ENCODE peak calls at places on chromosomes 5 and 9, in eight cellular contexts. R, O, H, C, N, J, I and L are unnamed samples.

GRCh38 chr9:7316967-7317366 is 482.6 kb downstream of the DMAC1 start:
- DNase-seq in R (no peak), O (no peak), H (no peak), C (no peak), N (no peak), J (no peak), I (no peak), L (no peak)

GRCh38 chr9:96199006-96199405 is 103.0 kb downstream of the HSD17B3 start:
- DNase-seq in R (no peak), O (no peak), H (no peak), C (no peak), N (no peak), J (no peak), I (no peak), L (no peak)

GRCh38 chr9:93300585-93301081 is 116.7 kb downstream of the WNK2 start:
- DNase-seq in R (peak), O (no peak), H (no peak), C (no peak), N (no peak), J (no peak), I (no peak), L (no peak)

GRCh38 chr5:177085985-177086917 is at the start of gene FGFR4:
- DNase-seq in R (peak), O (peak), H (peak), C (no peak), N (peak), J (peak), I (no peak), L (peak)

GRCh38 chr9:86287013-86287412 is 4.7 kb upstream of the ISCA1 start:
- DNase-seq in R (peak), O (no peak), H (no peak), C (no peak), N (no peak), J (peak), I (no peak), L (no peak)

GRCh38 chr5:65862384-65862783 is 64.0 kb upstream of the ERBIN start:
- DNase-seq in R (no peak), O (no peak), H (no peak), C (no peak), N (no peak), J (peak), I (no peak), L (no peak)

GRCh38 chr9:92727716-92728700 is 36.6 kb downstream of the BICD2 start:
- DNase-seq in R (no peak), O (no peak), H (no peak), C (no peak), N (no peak), J (no peak), I (no peak), L (no peak)

GRCh38 chr5:180137401-180138213 is 66.0 kb upstream of the RNF130 start:
- DNase-seq in R (no peak), O (no peak), H (no peak), C (no peak), N (no peak), J (no peak), I (no peak), L (no peak)

GRCh38 chr9:111298831-111299603 is 31.0 kb downstream of the OR2K2 start:
- DNase-seq in R (no peak), O (peak), H (peak), C (peak), N (peak), J (peak), I (peak), L (no peak)

GRCh38 chr5:75053286-75054109 is 1.1 kb upstream of the GCNT4 start:
- DNase-seq in R (peak), O (peak), H (no peak), C (peak), N (peak), J (peak), I (no peak), L (peak)

GRCh38 chr5:157470616-157471015 is 10.6 kb downstream of the NIPAL4 start:
- DNase-seq in R (no peak), O (no peak), H (no peak), C (no peak), N (no peak), J (no peak), I (no peak), L (no peak)

GRCh38 chr9:136119259-136120118 is 814 bp upstream of the TMEM250 start:
- DNase-seq in R (peak), O (peak), H (no peak), C (no peak), N (no peak), J (peak), I (no peak), L (no peak)

GRCh38 chr9:127776195-127776918 is 2.1 kb downstream of the SH2D3C start:
- DNase-seq in R (no peak), O (no peak), H (no peak), C (no peak), N (no peak), J (no peak), I (no peak), L (peak)

GRCh38 chr5:96807099-96807654 is 568 bp downstream of the ERAP1 start:
- DNase-seq in R (peak), O (peak), H (no peak), C (peak), N (peak), J (peak), I (no peak), L (peak)

GRCh38 chr5:112146323-112146848 is 272.7 kb downstream of the EPB41L4A start:
- DNase-seq in R (no peak), O (peak), H (peak), C (no peak), N (no peak), J (peak), I (peak), L (no peak)

GRCh38 chr9:995776-996175 is 19.3 kb downstream of the DMRT3 start:
- DNase-seq in R (no peak), O (no peak), H (no peak), C (no peak), N (no peak), J (peak), I (no peak), L (no peak)

GRCh38 chr5:151617841-151618710 is 26.9 kb upstream of the FAT2 start:
- DNase-seq in R (no peak), O (no peak), H (no peak), C (no peak), N (no peak), J (no peak), I (no peak), L (no peak)

GRCh38 chr9:35564658-35565061 is 40.4 kb upstream of the TESK1 start:
- DNase-seq in R (no peak), O (peak), H (no peak), C (no peak), N (no peak), J (no peak), I (no peak), L (no peak)

GRCh38 chr9:72292184-72292787 is 72.7 kb downstream of the ZFAND5 start:
- DNase-seq in R (no peak), O (no peak), H (no peak), C (no peak), N (no peak), J (peak), I (no peak), L (no peak)

GRCh38 chr5:134993161-134993560 is 25.5 kb downstream of the CATSPER3 start:
- DNase-seq in R (no peak), O (no peak), H (no peak), C (no peak), N (no peak), J (no peak), I (no peak), L (no peak)

GRCh38 chr5:80837679-80838078 is 122.5 kb upstream of the RASGRF2 start:
- DNase-seq in R (no peak), O (no peak), H (peak), C (no peak), N (no peak), J (no peak), I (no peak), L (no peak)

GRCh38 chr9:118268046-118268445 is 563.8 kb downstream of the TLR4 start:
- DNase-seq in R (no peak), O (no peak), H (no peak), C (no peak), N (no peak), J (no peak), I (no peak), L (no peak)

GRCh38 chr5:112240011-112240410 is 179.1 kb downstream of the EPB41L4A start:
- DNase-seq in R (no peak), O (no peak), H (no peak), C (no peak), N (no peak), J (no peak), I (no peak), L (no peak)

GRCh38 chr5:154948313-154948712 is 7.4 kb downstream of the MRPL22 start:
- DNase-seq in R (no peak), O (no peak), H (no peak), C (no peak), N (no peak), J (no peak), I (no peak), L (no peak)

GRCh38 chr9:16337322-16338029 is 533.0 kb downstream of the BNC2 start:
- DNase-seq in R (no peak), O (no peak), H (no peak), C (no peak), N (no peak), J (peak), I (no peak), L (no peak)

GRCh38 chr5:115351356-115352195 is 55.1 kb upstream of the CCDC112 start:
- DNase-seq in R (no peak), O (no peak), H (no peak), C (no peak), N (no peak), J (peak), I (no peak), L (no peak)